ENCODE peak calls at places on chromosomes 4 and X, in nine cellular contexts. N is GM12891; B is GDM1; J is activated gamma-delta T cell treated with Interleukin-2 at 50 U/mL for 16 hours; K is T-helper 1 cell; G is stimulated activated CD8-positive, alpha-beta memory T cell treated with anti-CD3 and anti-CD28 coated beads, Interleukin-7, amount 100 ng/mL, for 48 hours; O is anterior cingulate cortex; I is activated naive CD8-positive, alpha-beta T cell treated with anti-CD3 and anti-CD28 coated beads, Interleukin-2, amount 50 U/mL, for 24 hours; C is substantia nigra. F is an unnamed sample.

GRCh38 chr4:32830160-32830559 is 2110.0 kb downstream of the PCDH7 start:
- DNase-seq in N (no peak), B (no peak), K (no peak), O (no peak), C (no peak), J (no peak), G (no peak), I (no peak), F (no peak)

GRCh38 chr4:8307126-8307525 is 37.6 kb downstream of the HTRA3 start:
- DNase-seq in G (no peak), I (no peak), O (no peak), B (no peak), K (no peak), C (no peak), N (no peak), J (no peak), F (peak; percentile 40)

GRCh38 chr4:114178392-114178791 is 198.9 kb upstream of the ARSJ start:
- DNase-seq in J (no peak), K (no peak), O (no peak), B (no peak), G (no peak), N (no peak), C (no peak), I (no peak), F (no peak)

GRCh38 chrX:33285550-33285949 is 74.2 kb upstream of the DMD start:
- DNase-seq in C (no peak), I (no peak), K (no peak), N (no peak), G (no peak), O (no peak), B (no peak), J (no peak), F (no peak)

GRCh38 chr4:155342142-155342541 is 34.6 kb downstream of the MAP9 start:
- DNase-seq in J (no peak), K (no peak), I (no peak), B (no peak), N (no peak), O (no peak), C (no peak), G (no peak), F (no peak)

GRCh38 chr4:8419222-8420041 is 21.1 kb downstream of the ACOX3 start:
- DNase-seq in N (no peak), O (no peak), C (no peak), J (no peak), K (peak; percentile 82), B (no peak), I (peak; percentile 45), G (peak; percentile 69), F (no peak)

GRCh38 chr4:47462799-47463234 is 685 bp downstream of the COMMD8 start:
- DNase-seq in C (no peak), B (no peak), O (no peak), N (no peak), J (no peak), I (no peak), G (no peak), K (no peak), F (no peak)

GRCh38 chr4:180560896-180561295 is 1682.3 kb upstream of the TENM3 start:
- DNase-seq in B (no peak), J (no peak), I (no peak), G (no peak), N (no peak), K (no peak), O (no peak), C (no peak), F (no peak)

GRCh38 chr4:42391981-42392380 is 5.3 kb upstream of the SHISA3 start:
- DNase-seq in G (no peak), N (no peak), J (no peak), I (no peak), B (no peak), C (no peak), O (no peak), K (no peak), F (no peak)

F was measured in upper lobe of right lung.